ENCODE peak calls at places on chromosomes 1 and 21, in ten cellular contexts. One of them, this sample, is unnamed.

GRCh38 chr21:46111857-46112730 is 14.2 kb downstream of the COL6A2 start:
- DNase-seq in NCI-H774: no peak
- DNase-seq in uterus: peak; percentile 28
- DNase-seq in HEK293T: no peak
- DNase-seq in activated naive CD8-positive, alpha-beta T cell treated with anti-CD3 and anti-CD28 coated beads for 36 hours: no peak
- DNase-seq in activated T-cell treated with anti-CD3 and anti-CD28 coated beads for 1 hour: no peak
- DNase-seq in GDM1: no peak
- DNase-seq in cardiac muscle cell: no peak
- DNase-seq in GM10248: no peak
- DNase-seq in left cardiac atrium: peak; percentile 22
- DNase-seq in this sample: peak; percentile 59

GRCh38 chr1:187517508-187517907 is 688.8 kb downstream of the PLA2G4A start:
- DNase-seq in NCI-H774: peak; percentile 87
- DNase-seq in uterus: no peak
- DNase-seq in HEK293T: no peak
- DNase-seq in activated naive CD8-positive, alpha-beta T cell treated with anti-CD3 and anti-CD28 coated beads for 36 hours: no peak
- DNase-seq in activated T-cell treated with anti-CD3 and anti-CD28 coated beads for 1 hour: no peak
- DNase-seq in GDM1: no peak
- DNase-seq in cardiac muscle cell: no peak
- DNase-seq in GM10248: no peak
- DNase-seq in left cardiac atrium: no peak
- DNase-seq in this sample: no peak

GRCh38 chr1:225737866-225738265 is 39.8 kb upstream of the SRP9 start:
- DNase-seq in NCI-H774: no peak
- DNase-seq in uterus: no peak
- DNase-seq in HEK293T: no peak
- DNase-seq in activated naive CD8-positive, alpha-beta T cell treated with anti-CD3 and anti-CD28 coated beads for 36 hours: no peak
- DNase-seq in activated T-cell treated with anti-CD3 and anti-CD28 coated beads for 1 hour: no peak
- DNase-seq in GDM1: no peak
- DNase-seq in cardiac muscle cell: no peak
- DNase-seq in GM10248: no peak
- DNase-seq in left cardiac atrium: no peak
- DNase-seq in this sample: no peak

GRCh38 chr1:172533511-172534116 is 664 bp downstream of the SUCO start:
- DNase-seq in NCI-H774: no peak
- DNase-seq in uterus: peak; percentile 31
- DNase-seq in HEK293T: peak; percentile 14
- DNase-seq in activated naive CD8-positive, alpha-beta T cell treated with anti-CD3 and anti-CD28 coated beads for 36 hours: peak; percentile 40
- DNase-seq in activated T-cell treated with anti-CD3 and anti-CD28 coated beads for 1 hour: peak; percentile 22
- DNase-seq in GDM1: no peak
- DNase-seq in cardiac muscle cell: peak; percentile 31
- DNase-seq in GM10248: peak; percentile 10
- DNase-seq in left cardiac atrium: peak; percentile 23
- DNase-seq in this sample: peak; percentile 60

GRCh38 chr1:201444792-201445191 is 23.3 kb upstream of the TNNI1 start:
- DNase-seq in NCI-H774: no peak
- DNase-seq in uterus: no peak
- DNase-seq in HEK293T: no peak
- DNase-seq in activated naive CD8-positive, alpha-beta T cell treated with anti-CD3 and anti-CD28 coated beads for 36 hours: no peak
- DNase-seq in activated T-cell treated with anti-CD3 and anti-CD28 coated beads for 1 hour: no peak
- DNase-seq in GDM1: no peak
- DNase-seq in cardiac muscle cell: no peak
- DNase-seq in GM10248: no peak
- DNase-seq in left cardiac atrium: no peak
- DNase-seq in this sample: no peak

GRCh38 chr1:39398278-39399010 is 93.0 kb upstream of the BMP8A start:
- DNase-seq in NCI-H774: no peak
- DNase-seq in uterus: peak; percentile 50
- DNase-seq in HEK293T: peak; percentile 44
- DNase-seq in activated naive CD8-positive, alpha-beta T cell treated with anti-CD3 and anti-CD28 coated beads for 36 hours: peak; percentile 39
- DNase-seq in activated T-cell treated with anti-CD3 and anti-CD28 coated beads for 1 hour: no peak
- DNase-seq in GDM1: no peak
- DNase-seq in cardiac muscle cell: no peak
- DNase-seq in GM10248: no peak
- DNase-seq in left cardiac atrium: peak; percentile 77
- DNase-seq in this sample: no peak

GRCh38 chr21:16040601-16041000 is 310.8 kb downstream of the USP25 start:
- DNase-seq in NCI-H774: no peak
- DNase-seq in uterus: no peak
- DNase-seq in HEK293T: no peak
- DNase-seq in activated naive CD8-positive, alpha-beta T cell treated with anti-CD3 and anti-CD28 coated beads for 36 hours: no peak
- DNase-seq in activated T-cell treated with anti-CD3 and anti-CD28 coated beads for 1 hour: no peak
- DNase-seq in GDM1: no peak
- DNase-seq in cardiac muscle cell: no peak
- DNase-seq in GM10248: no peak
- DNase-seq in left cardiac atrium: no peak
- DNase-seq in this sample: no peak

GRCh38 chr1:216518844-216519627 is 95.8 kb upstream of the USH2A start:
- DNase-seq in NCI-H774: no peak
- DNase-seq in uterus: no peak
- DNase-seq in HEK293T: no peak
- DNase-seq in activated naive CD8-positive, alpha-beta T cell treated with anti-CD3 and anti-CD28 coated beads for 36 hours: no peak
- DNase-seq in activated T-cell treated with anti-CD3 and anti-CD28 coated beads for 1 hour: no peak
- DNase-seq in GDM1: no peak
- DNase-seq in cardiac muscle cell: no peak
- DNase-seq in GM10248: no peak
- DNase-seq in left cardiac atrium: no peak
- DNase-seq in this sample: no peak

GRCh38 chr1:73310797-73311381 is 887.1 kb downstream of the LRRIQ3 start:
- DNase-seq in NCI-H774: no peak
- DNase-seq in uterus: no peak
- DNase-seq in HEK293T: no peak
- DNase-seq in activated naive CD8-positive, alpha-beta T cell treated with anti-CD3 and anti-CD28 coated beads for 36 hours: no peak
- DNase-seq in activated T-cell treated with anti-CD3 and anti-CD28 coated beads for 1 hour: no peak
- DNase-seq in GDM1: no peak
- DNase-seq in cardiac muscle cell: no peak
- DNase-seq in GM10248: no peak
- DNase-seq in left cardiac atrium: no peak
- DNase-seq in this sample: no peak

GRCh38 chr1:99818063-99818699 is 32.0 kb upstream of the AGL start:
- DNase-seq in NCI-H774: no peak
- DNase-seq in uterus: no peak
- DNase-seq in HEK293T: no peak
- DNase-seq in activated naive CD8-positive, alpha-beta T cell treated with anti-CD3 and anti-CD28 coated beads for 36 hours: no peak
- DNase-seq in activated T-cell treated with anti-CD3 and anti-CD28 coated beads for 1 hour: no peak
- DNase-seq in GDM1: no peak
- DNase-seq in cardiac muscle cell: no peak
- DNase-seq in GM10248: no peak
- DNase-seq in left cardiac atrium: no peak
- DNase-seq in this sample: no peak

GRCh38 chr1:25698252-25698651 is 81.7 kb downstream of the MAN1C1 start:
- DNase-seq in NCI-H774: no peak
- DNase-seq in uterus: no peak
- DNase-seq in HEK293T: no peak
- DNase-seq in activated naive CD8-positive, alpha-beta T cell treated with anti-CD3 and anti-CD28 coated beads for 36 hours: no peak
- DNase-seq in activated T-cell treated with anti-CD3 and anti-CD28 coated beads for 1 hour: no peak
- DNase-seq in GDM1: no peak
- DNase-seq in cardiac muscle cell: no peak
- DNase-seq in GM10248: no peak
- DNase-seq in left cardiac atrium: no peak
- DNase-seq in this sample: no peak

GRCh38 chr1:183776731-183777130 is 28.2 kb upstream of the RGL1 start:
- DNase-seq in NCI-H774: no peak
- DNase-seq in uterus: no peak
- DNase-seq in HEK293T: no peak
- DNase-seq in activated naive CD8-positive, alpha-beta T cell treated with anti-CD3 and anti-CD28 coated beads for 36 hours: no peak
- DNase-seq in activated T-cell treated with anti-CD3 and anti-CD28 coated beads for 1 hour: no peak
- DNase-seq in GDM1: no peak
- DNase-seq in cardiac muscle cell: no peak
- DNase-seq in GM10248: no peak
- DNase-seq in left cardiac atrium: no peak
- DNase-seq in this sample: no peak

GRCh38 chr1:172818841-172819527 is 160.1 kb downstream of the FASLG start:
- DNase-seq in NCI-H774: no peak
- DNase-seq in uterus: no peak
- DNase-seq in HEK293T: no peak
- DNase-seq in activated naive CD8-positive, alpha-beta T cell treated with anti-CD3 and anti-CD28 coated beads for 36 hours: peak; percentile 68
- DNase-seq in activated T-cell treated with anti-CD3 and anti-CD28 coated beads for 1 hour: no peak
- DNase-seq in GDM1: no peak
- DNase-seq in cardiac muscle cell: no peak
- DNase-seq in GM10248: peak; percentile 78
- DNase-seq in left cardiac atrium: no peak
- DNase-seq in this sample: no peak

GRCh38 chr1:109906160-109906838 is 4.3 kb upstream of the CSF1 start:
- DNase-seq in NCI-H774: no peak
- DNase-seq in uterus: no peak
- DNase-seq in HEK293T: no peak
- DNase-seq in activated naive CD8-positive, alpha-beta T cell treated with anti-CD3 and anti-CD28 coated beads for 36 hours: peak; percentile 63
- DNase-seq in activated T-cell treated with anti-CD3 and anti-CD28 coated beads for 1 hour: peak; percentile 25
- DNase-seq in GDM1: no peak
- DNase-seq in cardiac muscle cell: no peak
- DNase-seq in GM10248: peak; percentile 89
- DNase-seq in left cardiac atrium: no peak
- DNase-seq in this sample: no peak

GRCh38 chr1:236425031-236425663 is 31.1 kb downstream of the EDARADD start:
- DNase-seq in NCI-H774: no peak
- DNase-seq in uterus: no peak
- DNase-seq in HEK293T: no peak
- DNase-seq in activated naive CD8-positive, alpha-beta T cell treated with anti-CD3 and anti-CD28 coated beads for 36 hours: peak; percentile 22
- DNase-seq in activated T-cell treated with anti-CD3 and anti-CD28 coated beads for 1 hour: no peak
- DNase-seq in GDM1: no peak
- DNase-seq in cardiac muscle cell: no peak
- DNase-seq in GM10248: peak; percentile 85
- DNase-seq in left cardiac atrium: no peak
- DNase-seq in this sample: no peak

GRCh38 chr1:43858324-43858723 is 75.3 kb upstream of the ARTN start:
- DNase-seq in NCI-H774: no peak
- DNase-seq in uterus: peak; percentile 33
- DNase-seq in HEK293T: no peak
- DNase-seq in activated naive CD8-positive, alpha-beta T cell treated with anti-CD3 and anti-CD28 coated beads for 36 hours: no peak
- DNase-seq in activated T-cell treated with anti-CD3 and anti-CD28 coated beads for 1 hour: no peak
- DNase-seq in GDM1: no peak
- DNase-seq in cardiac muscle cell: peak; percentile 67
- DNase-seq in GM10248: no peak
- DNase-seq in left cardiac atrium: peak; percentile 48
- DNase-seq in this sample: peak; percentile 78

GRCh38 chr1:239909894-239910293 is 181.8 kb upstream of the FMN2 start:
- DNase-seq in NCI-H774: no peak
- DNase-seq in uterus: no peak
- DNase-seq in HEK293T: no peak
- DNase-seq in activated naive CD8-positive, alpha-beta T cell treated with anti-CD3 and anti-CD28 coated beads for 36 hours: no peak
- DNase-seq in activated T-cell treated with anti-CD3 and anti-CD28 coated beads for 1 hour: no peak
- DNase-seq in GDM1: no peak
- DNase-seq in cardiac muscle cell: no peak
- DNase-seq in GM10248: no peak
- DNase-seq in left cardiac atrium: no peak
- DNase-seq in this sample: no peak

GRCh38 chr1:55610203-55610602 is 395.0 kb upstream of the USP24 start:
- DNase-seq in NCI-H774: no peak
- DNase-seq in uterus: no peak
- DNase-seq in HEK293T: no peak
- DNase-seq in activated naive CD8-positive, alpha-beta T cell treated with anti-CD3 and anti-CD28 coated beads for 36 hours: no peak
- DNase-seq in activated T-cell treated with anti-CD3 and anti-CD28 coated beads for 1 hour: no peak
- DNase-seq in GDM1: no peak
- DNase-seq in cardiac muscle cell: no peak
- DNase-seq in GM10248: no peak
- DNase-seq in left cardiac atrium: no peak
- DNase-seq in this sample: no peak

GRCh38 chr1:66919828-66920227 is 4.8 kb downstream of the DNAI4 start:
- DNase-seq in NCI-H774: no peak
- DNase-seq in uterus: no peak
- DNase-seq in HEK293T: no peak
- DNase-seq in activated naive CD8-positive, alpha-beta T cell treated with anti-CD3 and anti-CD28 coated beads for 36 hours: no peak
- DNase-seq in activated T-cell treated with anti-CD3 and anti-CD28 coated beads for 1 hour: no peak
- DNase-seq in GDM1: no peak
- DNase-seq in cardiac muscle cell: no peak
- DNase-seq in GM10248: no peak
- DNase-seq in left cardiac atrium: no peak
- DNase-seq in this sample: no peak

This sample was measured in sciatic nerve.